ENCODE peak calls at places on chromosomes 16 and 17, in nine cellular contexts. D is stimulated activated CD4-positive, alpha-beta T cell treated with anti-CD3 and anti-CD28 coated beads, TNF-alpha, amount 100 ng/mL, for 1 hour; R is activated naive CD4-positive, alpha-beta T cell treated with anti-CD3 and anti-CD28 coated beads, Interleukin-2, amount 10 ng/mL, durations not matched to agents 7 days and 5 days; J is progenitor cell of endocrine pancreas; B is T-helper 17 cell; O is HEK293T; S is activated CD8-positive, alpha-beta T cell treated with anti-CD3 and anti-CD28 coated beads for 36 hours; U is NCI-H1417; Z is activated T-helper 9 cell treated with anti-CD3 and anti-CD28 coated beads, Interleukin-2, amount 50 U/mL, for 16 hours. I is an unnamed sample.

GRCh38 chr17:50168319-50168718 is 2.5 kb downstream of the SGCA start:
- DNase-seq in D (no peak), R (no peak), J (no peak), B (no peak), O (no peak), S (no peak), U (peak), Z (no peak), I (no peak)

GRCh38 chr17:57206928-57207327 is 49.4 kb upstream of the MSI2 start:
- DNase-seq in D (no peak), R (no peak), J (no peak), B (no peak), O (no peak), S (no peak), U (no peak), Z (no peak), I (no peak)

GRCh38 chr17:8887834-8888703 is 20.6 kb upstream of the PIK3R6 start:
- DNase-seq in D (no peak), R (peak), J (no peak), B (no peak), O (peak), S (no peak), U (peak), Z (no peak), I (no peak)

GRCh38 chr16:68253721-68254120 is 8.5 kb downstream of the PLA2G15 start:
- DNase-seq in D (no peak), R (no peak), J (no peak), B (no peak), O (no peak), S (no peak), U (no peak), Z (no peak), I (no peak)

GRCh38 chr16:82987767-82988166 is 361.0 kb downstream of the CDH13 start:
- DNase-seq in D (no peak), R (no peak), J (no peak), B (no peak), O (no peak), S (no peak), U (no peak), Z (no peak), I (no peak)

GRCh38 chr16:74667215-74667765 is 613 bp upstream of the RFWD3 start:
- DNase-seq in D (no peak), R (peak), J (no peak), B (no peak), O (no peak), S (peak), U (no peak), Z (peak), I (no peak)

GRCh38 chr16:82655315-82655714 is 28.5 kb downstream of the CDH13 start:
- DNase-seq in D (peak), R (peak), J (no peak), B (peak), O (no peak), S (peak), U (no peak), Z (peak), I (no peak)

GRCh38 chr16:46986438-46986837 is 13.0 kb upstream of the DNAJA2 start:
- DNase-seq in D (no peak), R (no peak), J (no peak), B (no peak), O (no peak), S (no peak), U (no peak), Z (no peak), I (no peak)

GRCh38 chr16:9126609-9127008 is 35.2 kb downstream of the HAPSTR1 start:
- DNase-seq in D (no peak), R (no peak), J (no peak), B (no peak), O (no peak), S (no peak), U (no peak), Z (no peak), I (no peak)

GRCh38 chr17:27526603-27527002 is 70.4 kb downstream of the KSR1 start:
- DNase-seq in D (no peak), R (peak), J (no peak), B (no peak), O (no peak), S (peak), U (no peak), Z (no peak), I (no peak)

GRCh38 chr16:81686391-81687182 is 92.5 kb upstream of the PLCG2 start:
- DNase-seq in D (no peak), R (no peak), J (no peak), B (no peak), O (no peak), S (no peak), U (no peak), Z (no peak), I (no peak)

GRCh38 chr16:30437511-30438046 is 7.7 kb upstream of the DCTPP1 start:
- DNase-seq in D (no peak), R (no peak), J (no peak), B (no peak), O (no peak), S (no peak), U (peak), Z (no peak), I (peak)

GRCh38 chr17:15957206-15957605 is 12.3 kb downstream of the ADORA2B start:
- DNase-seq in D (no peak), R (no peak), J (no peak), B (no peak), O (no peak), S (peak), U (no peak), Z (no peak), I (no peak)

GRCh38 chr17:82503094-82503727 is 16.3 kb upstream of the FOXK2 start:
- DNase-seq in D (no peak), R (no peak), J (no peak), B (no peak), O (no peak), S (no peak), U (no peak), Z (no peak), I (no peak)

GRCh38 chr17:3905017-3905486 is 11.2 kb downstream of the P2RX1 start:
- DNase-seq in D (no peak), R (no peak), J (no peak), B (no peak), O (no peak), S (no peak), U (no peak), Z (no peak), I (no peak)

GRCh38 chr16:1940273-1941161 is 2.5 kb downstream of the MSRB1 start:
- DNase-seq in D (no peak), R (no peak), J (no peak), B (no peak), O (no peak), S (no peak), U (no peak), Z (no peak), I (no peak)

GRCh38 chr17:48262982-48263586 is 155.5 kb downstream of the SNX11 start:
- DNase-seq in D (no peak), R (no peak), J (no peak), B (no peak), O (no peak), S (no peak), U (peak), Z (no peak), I (no peak)

GRCh38 chr17:17783121-17783824 is 53.5 kb downstream of the SREBF1 start:
- DNase-seq in D (peak), R (peak), J (peak), B (peak), O (peak), S (peak), U (peak), Z (peak), I (no peak)

GRCh38 chr16:18969050-18969854 is 14.5 kb upstream of the TMC7 start:
- DNase-seq in D (peak), R (peak), J (peak), B (peak), O (peak), S (peak), U (peak), Z (peak), I (no peak)

GRCh38 chr16:3999479-3999868 is 116.8 kb downstream of the ADCY9 start:
- DNase-seq in D (no peak), R (no peak), J (no peak), B (no peak), O (peak), S (no peak), U (no peak), Z (no peak), I (no peak)

GRCh38 chr17:40341808-40342574 is 22.5 kb downstream of the GJD3 start:
- DNase-seq in D (no peak), R (peak), J (peak), B (no peak), O (peak), S (no peak), U (peak), Z (no peak), I (no peak)

GRCh38 chr16:88790312-88791150 is 5.5 kb upstream of the PIEZO1 start:
- DNase-seq in D (no peak), R (peak), J (no peak), B (no peak), O (no peak), S (peak), U (peak), Z (peak), I (no peak)

GRCh38 chr16:34078697-34079096 is 619.3 kb downstream of the TP53TG3F start:
- DNase-seq in D (no peak), R (no peak), J (no peak), B (no peak), O (no peak), S (no peak), U (no peak), Z (no peak), I (no peak)

GRCh38 chr16:67155305-67156145 is 4.2 kb downstream of the TRADD start:
- DNase-seq in D (peak), R (peak), J (peak), B (peak), O (peak), S (peak), U (peak), Z (peak), I (no peak)

GRCh38 chr17:14604920-14605599 is 304.2 kb downstream of the HS3ST3B1 start:
- DNase-seq in D (no peak), R (no peak), J (no peak), B (no peak), O (no peak), S (peak), U (no peak), Z (no peak), I (no peak)

GRCh38 chr16:75379911-75380847 is 53.1 kb downstream of the CFDP1 start:
- DNase-seq in D (no peak), R (peak), J (no peak), B (peak), O (no peak), S (peak), U (no peak), Z (peak), I (no peak)

GRCh38 chr17:82200743-82201497 is 11.7 kb downstream of the CCDC57 start:
- DNase-seq in D (no peak), R (peak), J (no peak), B (peak), O (no peak), S (peak), U (no peak), Z (peak), I (no peak)

GRCh38 chr17:50188521-50189395 is 12.7 kb downstream of the COL1A1 start:
- DNase-seq in D (no peak), R (no peak), J (no peak), B (no peak), O (no peak), S (no peak), U (no peak), Z (no peak), I (no peak)

I was measured in NCI-H187 treated with DMSO at 0.1 percent for 48 hours.